ENCODE peak calls at places on chromosomes 7 and 10, in six cellular contexts. T is cardiac muscle cell, C is prostate gland, Q is iPS DF 6.9, X is suprapubic skin, Z is neuronal stem cell. J is an unnamed sample. For H3K4me1 and H3K9me3, the result is how much of the 10 kb centered on the place peaks cover.

GRCh38 chr10:124601016-124601415 is 139.4 kb downstream of the LHPP start:
- DNase-seq in T (no peak), C (no peak), Q (no peak), X (no peak), Z (no peak), J (no peak)

GRCh38 chr7:76108540-76109233 is 60.8 kb downstream of the MDH2 start:
- DNase-seq in T (peak), C (peak), Q (no peak), X (no peak), Z (no peak), J (no peak)

GRCh38 chr10:119656760-119657159 is 5.6 kb downstream of the BAG3 start:
- DNase-seq in T (no peak), C (no peak), Q (no peak), X (no peak), Z (no peak), J (no peak)

GRCh38 chr10:18094332-18094731 is 45.9 kb upstream of the CACNB2 start:
- DNase-seq in T (no peak), C (no peak), Q (no peak), X (no peak), Z (no peak), J (no peak)

GRCh38 chr10:4719671-4720070 is 106.3 kb upstream of the AKR1E2 start:
- DNase-seq in T (no peak), C (no peak), Q (no peak), X (no peak), Z (no peak), J (no peak)

GRCh38 chr10:34006471-34006870 is 672.0 kb upstream of the NRP1 start:
- DNase-seq in T (no peak), C (no peak), Q (no peak), X (no peak), Z (no peak), J (no peak)

GRCh38 chr7:129830949-129831348 is 121.8 kb downstream of the UBE2H start:
- DNase-seq in T (no peak), C (no peak), Q (no peak), X (no peak), Z (no peak), J (no peak)

GRCh38 chr10:59387951-59388431 is 25.6 kb upstream of the FAM13C start:
- DNase-seq in T (peak), C (no peak), Q (no peak), X (no peak), Z (peak), J (no peak)

GRCh38 chr7:23133797-23134196 is 28.2 kb downstream of the KLHL7 start:
- DNase-seq in T (peak), C (no peak), Q (no peak), X (no peak), Z (no peak), J (no peak)

GRCh38 chr10:80498833-80499671 is 38.6 kb upstream of the SH2D4B start:
- DNase-seq in T (peak), C (peak), Q (no peak), X (peak), Z (no peak), J (peak)

GRCh38 chr10:60434418-60435046 is 44.9 kb upstream of the ANK3 start:
- DNase-seq in T (peak), C (peak), Q (no peak), X (no peak), Z (peak), J (no peak)

GRCh38 chr10:26855186-26855585 is 5.6 kb downstream of the ABI1 start:
- DNase-seq in T (peak), C (no peak), Q (no peak), X (no peak), Z (no peak), J (no peak)

GRCh38 chr10:69861251-69862240 is 59.8 kb downstream of the COL13A1 start:
- DNase-seq in T (peak), C (no peak), Q (no peak), X (no peak), Z (no peak), J (no peak)

GRCh38 chr10:5095687-5096086 is 1.5 kb downstream of the AKR1C3 start:
- DNase-seq in T (peak), C (no peak), Q (no peak), X (no peak), Z (no peak), J (no peak)

GRCh38 chr10:92690211-92691041 is 671 bp downstream of the HHEX start:
- DNase-seq in T (peak), C (no peak), Q (no peak), X (no peak), Z (peak), J (peak)

GRCh38 chr7:25989140-25989705 is 162.8 kb upstream of the NFE2L3 start:
- DNase-seq in T (no peak), C (peak), Q (no peak), X (no peak), Z (no peak), J (no peak)

GRCh38 chr7:102416406-102416805 is 17.0 kb upstream of the ORAI2 start:
- DNase-seq in T (no peak), C (no peak), Q (no peak), X (no peak), Z (no peak), J (no peak)

GRCh38 chr10:3761916-3762708 is 22.9 kb downstream of the KLF6 start:
- DNase-seq in T (no peak), C (no peak), Q (no peak), X (peak), Z (peak), J (no peak)

GRCh38 chr10:56622335-56622973 is 261.4 kb upstream of the ZWINT start:
- DNase-seq in T (no peak), C (no peak), Q (no peak), X (no peak), Z (no peak), J (no peak)

GRCh38 chr10:34886906-34887615 is 72.0 kb upstream of the PARD3 start:
- DNase-seq in T (no peak), C (no peak), Q (no peak), X (no peak), Z (no peak), J (no peak)

GRCh38 chr7:44309271-44310091 is 15.9 kb downstream of the CAMK2B start:
- DNase-seq in T (peak), C (no peak), Q (no peak), X (peak), Z (peak), J (no peak)

GRCh38 chr7:93117852-93118530 is at the start of gene SAMD9:
- DNase-seq in T (peak), C (peak), Q (no peak), X (no peak), Z (no peak), J (peak)

GRCh38 chr7:237385-237784 is 45.0 kb downstream of the FAM20C start:
- DNase-seq in T (no peak), C (no peak), Q (no peak), X (no peak), Z (no peak), J (no peak)

GRCh38 chr10:45441239-45441638 is 67.2 kb downstream of the ALOX5 start:
- DNase-seq in T (no peak), C (no peak), Q (no peak), X (no peak), Z (no peak), J (no peak)

GRCh38 chr10:95909591-95909990 is 1.8 kb downstream of the CC2D2B start:
- DNase-seq in T (no peak), C (no peak), Q (no peak), X (no peak), Z (no peak), J (no peak)

GRCh38 chr10:87915989-87916388 is 52.6 kb downstream of the PTEN start:
- DNase-seq in T (peak), C (no peak), Q (no peak), X (no peak), Z (no peak), J (no peak)

GRCh38 chr7:121140790-121141189 is 152.3 kb downstream of the CPED1 start:
- DNase-seq in T (no peak), C (no peak), Q (no peak), X (no peak), Z (no peak), J (no peak)

GRCh38 chr7:99369767-99370353 is 4.7 kb upstream of the ARPC1B start:
- DNase-seq in T (peak), C (no peak), Q (no peak), X (no peak), Z (no peak), J (no peak)

GRCh38 chr10:111109506-111110242 is 32.8 kb downstream of the ADRA2A start:
- DNase-seq in T (no peak), C (no peak), Q (no peak), X (no peak), Z (no peak), J (no peak)

GRCh38 chr7:31744294-31744874 is 57.4 kb downstream of the PPP1R17 start:
- DNase-seq in T (peak), C (peak), Q (no peak), X (no peak), Z (peak), J (no peak)

GRCh38 chr10:128686638-128687278 is 560.5 kb upstream of the MKI67 start:
- DNase-seq in T (no peak), C (no peak), Q (no peak), X (no peak), Z (no peak), J (no peak)

GRCh38 chr7:155832581-155832981 is 20.3 kb upstream of the SHH start:
- DNase-seq in T (no peak), C (no peak), Q (no peak), X (no peak), Z (no peak), J (no peak)

DNA sequence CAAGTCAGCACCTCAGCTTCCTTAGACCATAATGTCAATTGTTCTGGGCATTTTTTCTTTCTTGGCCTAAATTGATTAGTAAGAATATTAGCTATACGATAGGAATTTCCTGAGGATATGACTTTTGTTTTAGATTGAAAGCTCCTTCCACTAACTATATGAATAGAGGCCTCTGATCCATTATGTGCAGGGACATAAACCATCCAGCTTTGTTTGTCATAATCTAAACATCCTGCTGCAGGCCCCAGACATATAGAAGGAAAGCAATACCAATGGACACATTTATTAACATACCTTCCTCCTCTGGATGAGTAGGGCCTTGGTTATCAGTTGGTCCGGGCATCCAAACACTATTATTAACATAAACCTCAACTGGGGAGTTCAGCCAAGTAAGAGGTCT is 4.3 kb upstream of the GIMAP4 start:
- DNase-seq in T (no peak), C (no peak), Q (no peak), X (no peak), Z (no peak), J (no peak)
- H3K4me1 ChIP-seq in T (under half), C (under half), Q (under half), X (under half), Z (under half), J (half or more)

GRCh38 chr7:149379625-149380024 is 81.2 kb downstream of the ZNF777 start:
- DNase-seq in T (no peak), C (no peak), Q (no peak), X (no peak), Z (no peak), J (no peak)
- H3K9me3 ChIP-seq in T (under half), C (under half), Q (under half), X (under half), Z (under half), J (under half)

DNA sequence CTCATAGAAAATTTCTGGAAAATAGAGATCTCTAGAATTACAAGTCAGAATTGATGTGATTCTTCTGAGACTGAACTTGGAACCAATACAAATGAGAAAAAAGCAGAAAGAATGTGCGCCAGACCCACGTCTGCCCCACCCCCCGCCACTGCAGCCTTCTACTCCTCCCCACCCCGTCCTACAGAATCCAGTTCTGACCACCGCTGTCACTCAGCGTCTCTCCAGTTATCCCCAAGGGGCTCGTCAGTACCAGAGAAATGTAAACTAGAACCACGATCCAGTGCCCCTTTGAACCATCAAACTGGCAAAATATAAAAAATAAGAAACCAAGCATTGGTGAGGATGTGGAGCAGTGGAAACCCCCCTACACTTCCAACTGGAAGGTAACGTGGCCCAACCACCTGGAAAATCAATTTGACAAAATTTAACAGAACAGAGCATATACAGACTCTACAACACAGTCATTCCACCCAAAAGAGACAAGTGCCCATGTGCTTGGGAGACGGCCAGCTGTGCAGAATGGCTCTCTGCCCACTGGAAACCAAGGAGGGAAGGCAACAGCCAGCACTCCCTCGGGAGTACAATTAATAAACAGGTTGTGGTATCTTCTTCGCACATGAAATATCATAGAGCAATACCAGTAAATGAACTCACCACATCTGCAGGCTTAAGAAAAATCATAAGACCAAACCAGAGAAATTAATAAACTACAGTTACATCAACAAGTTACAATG is 397.8 kb downstream of the TNS3 start:
- DNase-seq in T (no peak), C (no peak), Q (no peak), X (no peak), Z (no peak), J (no peak)
- H3K27ac ChIP-seq in T (no peak), C (no peak), Q (no peak), X (no peak), Z (no peak), J (no peak)

GRCh38 chr7:16543456-16543855 is 16.8 kb downstream of the LRRC72 start:
- DNase-seq in T (no peak), C (no peak), Q (no peak), X (no peak), Z (no peak), J (no peak)

GRCh38 chr7:16548428-16548827 is 21.8 kb downstream of the LRRC72 start:
- DNase-seq in T (no peak), C (no peak), Q (no peak), X (no peak), Z (no peak), J (no peak)

GRCh38 chr7:16550671-16551070 is 24.0 kb downstream of the LRRC72 start:
- DNase-seq in T (no peak), C (no peak), Q (no peak), X (no peak), Z (no peak), J (no peak)

GRCh38 chr7:16542401-16542800 is 15.8 kb downstream of the LRRC72 start:
- DNase-seq in T (no peak), C (no peak), Q (no peak), X (no peak), Z (no peak), J (no peak)

GRCh38 chr7:16546921-16547505 is 20.4 kb downstream of the LRRC72 start:
- DNase-seq in T (no peak), C (no peak), Q (no peak), X (no peak), Z (no peak), J (no peak)
- H3K4me1 ChIP-seq in T (under half), C (under half), Q (under half), X (under half), Z (under half), J (under half)